ENCODE peak calls at places on chromosomes 4 and X, in four cellular contexts. I, D, W and O are unnamed samples.

GRCh38 chrX:10360121-10360520 is 203.3 kb downstream of the CLCN4 start:
- DNase-seq in W (peak), D (no peak), I (peak), O (no peak)

GRCh38 chr4:65508169-65508568 is 162.1 kb downstream of the EPHA5 start:
- DNase-seq in D (no peak), I (peak), W (peak), O (no peak)

GRCh38 chr4:83114576-83114975 is at the start of gene PLAC8:
- DNase-seq in W (peak), I (peak), D (peak), O (no peak)

GRCh38 chrX:153821066-153821465 is 9.3 kb downstream of the PDZD4 start:
- DNase-seq in I (no peak), D (no peak), W (no peak), O (no peak)

GRCh38 chr4:1748465-1748995 is 27.2 kb downstream of the TACC3 start:
- DNase-seq in I (peak), W (peak), D (peak), O (no peak)

GRCh38 chrX:110218591-110218990 is 99.3 kb downstream of the AMMECR1 start:
- DNase-seq in I (no peak), D (no peak), W (peak), O (no peak)

GRCh38 chrX:35699642-35700041 is 98.5 kb upstream of the MAGEB16 start:
- DNase-seq in I (no peak), D (no peak), W (no peak), O (no peak)

GRCh38 chr4:10866691-10867090 is 182.1 kb upstream of the CLNK start:
- DNase-seq in W (no peak), D (no peak), I (no peak), O (no peak)

GRCh38 chrX:14235004-14235403 is 205.3 kb upstream of the GEMIN8 start:
- DNase-seq in D (no peak), W (no peak), I (no peak), O (no peak)

GRCh38 chr4:10673817-10674369 is 10.7 kb downstream of the CLNK start:
- DNase-seq in D (peak), W (no peak), I (no peak), O (no peak)

GRCh38 chrX:84064164-84064563 is 123.8 kb downstream of the RPS6KA6 start:
- DNase-seq in I (peak), W (no peak), D (no peak), O (no peak)

GRCh38 chr4:6926681-6927478 is 17.3 kb downstream of the TBC1D14 start:
- DNase-seq in I (peak), D (no peak), W (no peak), O (no peak)

GRCh38 chrX:153440556-153441135 is 5.2 kb downstream of the TREX2 start:
- DNase-seq in D (no peak), W (no peak), I (no peak), O (no peak)

GRCh38 chrX:107861056-107861455 is 35.4 kb downstream of the MID2 start:
- DNase-seq in I (no peak), W (no peak), D (no peak), O (no peak)

GRCh38 chr4:174930895-174931294 is 12.7 kb downstream of the ADAM29 start:
- DNase-seq in D (no peak), W (no peak), I (no peak), O (no peak)

GRCh38 chr4:184938871-184939270 is 79.4 kb upstream of the HELT start:
- DNase-seq in W (no peak), I (no peak), D (no peak), O (no peak)
- TF ChIP-seq CTCF in W (no peak), I (no peak), D (no peak), O (no peak)

GRCh38 chrX:5236096-5236495 is 992.6 kb downstream of the NLGN4X start:
- DNase-seq in W (no peak), D (no peak), I (no peak), O (no peak)
- TF ChIP-seq CTCF in W (no peak), D (no peak), I (no peak), O (no peak)

DNA sequence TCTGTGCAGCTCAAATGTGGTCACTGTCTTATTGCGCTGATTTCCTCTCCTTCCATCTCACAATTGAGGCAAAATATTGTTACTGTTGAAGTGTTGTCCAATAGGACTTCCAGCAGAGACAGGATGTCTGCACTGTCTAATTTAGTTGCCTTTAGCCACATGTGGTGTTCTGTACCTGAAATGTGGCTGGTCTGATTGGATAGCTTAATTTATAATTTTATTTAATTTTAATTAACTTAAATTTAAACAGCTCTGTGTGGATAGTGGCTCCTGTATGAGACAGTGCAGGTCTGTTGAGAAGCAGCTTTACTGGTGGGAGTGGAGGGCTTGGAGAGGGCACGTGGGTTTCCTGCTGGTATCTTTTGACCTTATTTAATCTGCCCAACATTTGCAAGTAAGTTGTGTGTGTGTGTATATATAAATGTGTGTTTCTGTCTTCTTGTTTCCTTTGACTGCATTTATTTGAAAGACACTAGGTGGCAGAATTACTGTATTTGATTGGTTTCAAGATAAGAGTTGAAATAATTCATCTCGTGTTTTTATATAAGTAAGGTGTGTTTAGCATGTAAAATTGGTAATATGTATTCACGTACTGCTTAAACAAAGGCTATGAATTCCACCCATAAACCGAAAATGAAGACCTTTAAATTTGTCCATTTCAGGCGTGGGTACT is 55.3 kb upstream of the MSANTD1 start:
- DNase-seq in W (peak), I (no peak), D (no peak), O (no peak)
- TF ChIP-seq CTCF in W (peak), I (peak), D (no peak), O (peak)

GRCh38 chrX:17373337-17373736 is 1.7 kb upstream of the NHS start:
- DNase-seq in I (no peak), W (no peak), D (no peak), O (no peak)

GRCh38 chrX:17375631-17376380 is 806 bp downstream of the NHS start:
- DNase-seq in I (peak), W (peak), D (no peak), O (no peak)

GRCh38 chrX:17375361-17375630 is 296 bp downstream of the NHS start:
- DNase-seq in D (no peak), W (no peak), I (peak), O (no peak)

GRCh38 chrX:17376381-17377046 is 1.5 kb downstream of the NHS start:
- DNase-seq in W (peak), D (no peak), I (peak), O (no peak)

DNA sequence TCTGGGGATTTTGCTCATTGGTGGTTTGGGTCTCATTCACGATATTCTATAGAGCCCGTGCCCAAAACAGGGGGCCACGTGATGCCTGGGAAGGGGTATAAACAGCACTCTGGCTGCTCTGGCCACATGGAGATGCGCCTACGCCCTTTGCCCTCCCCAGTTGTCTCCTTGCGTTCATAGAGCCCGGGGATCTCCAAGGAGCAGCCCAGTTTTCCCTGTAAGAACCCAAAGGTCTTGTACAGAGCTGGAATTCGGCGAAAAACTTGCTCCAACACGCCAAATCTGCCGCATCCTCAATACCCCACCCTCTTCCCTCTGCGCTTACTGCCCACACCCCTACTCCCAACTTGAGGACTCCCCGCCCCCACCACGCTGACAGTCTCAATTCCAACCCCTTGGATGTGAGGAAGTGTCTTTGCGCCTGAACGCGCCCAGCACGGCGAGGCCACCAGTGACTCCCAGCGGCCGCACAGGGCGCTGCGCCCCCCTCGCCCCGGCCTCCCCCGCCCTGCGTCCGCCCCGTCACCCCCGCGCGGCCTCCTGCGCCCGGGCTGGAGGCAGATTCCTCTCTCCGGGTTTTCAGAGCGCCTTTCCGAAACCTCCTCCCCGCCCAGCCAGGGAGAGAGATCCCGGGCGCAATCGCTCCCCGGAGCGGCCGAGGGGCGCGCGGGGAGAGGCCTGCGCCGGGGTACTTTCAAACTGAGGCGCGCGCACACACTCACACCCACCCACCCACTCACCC is at the start of gene NHS:
- DNase-seq in W (peak), D (no peak), I (peak), O (peak)
- TF ChIP-seq CTCF in W (peak), D (no peak), I (peak), O (peak)

GRCh38 chrX:53683556-53684414 is 2.7 kb downstream of the HUWE1 start:
- DNase-seq in W (peak), D (peak), I (peak), O (peak)

GRCh38 chrX:53674581-53674980 is 11.9 kb downstream of the HUWE1 start:
- DNase-seq in D (no peak), I (peak), W (no peak), O (no peak)

GRCh38 chrX:53681661-53682060 is 4.9 kb downstream of the HUWE1 start:
- DNase-seq in D (no peak), I (peak), W (peak), O (no peak)

GRCh38 chrX:53682885-53683555 is 3.5 kb downstream of the HUWE1 start:
- DNase-seq in D (peak), I (peak), W (peak), O (no peak)

GRCh38 chrX:53678667-53679066 is 7.9 kb downstream of the HUWE1 start:
- DNase-seq in D (no peak), I (no peak), W (no peak), O (no peak)
- TF ChIP-seq CTCF in D (no peak), I (peak), W (peak), O (no peak)

GRCh38 chrX:136162827-136163427 is 15.6 kb downstream of the FHL1 start:
- DNase-seq in I (peak), W (peak), D (peak), O (no peak)
- TF ChIP-seq CTCF in I (peak), W (peak), D (peak), O (peak)

GRCh38 chr4:113907559-113907958 is 71.9 kb downstream of the ARSJ start:
- DNase-seq in I (no peak), W (no peak), D (no peak), O (no peak)

GRCh38 chr4:113905301-113905700 is 74.1 kb downstream of the ARSJ start:
- DNase-seq in D (no peak), I (no peak), W (no peak), O (peak)

GRCh38 chr4:113908829-113909228 is 70.6 kb downstream of the ARSJ start:
- DNase-seq in D (no peak), W (no peak), I (no peak), O (no peak)
- TF ChIP-seq CTCF in D (no peak), W (no peak), I (peak), O (no peak)

DNA sequence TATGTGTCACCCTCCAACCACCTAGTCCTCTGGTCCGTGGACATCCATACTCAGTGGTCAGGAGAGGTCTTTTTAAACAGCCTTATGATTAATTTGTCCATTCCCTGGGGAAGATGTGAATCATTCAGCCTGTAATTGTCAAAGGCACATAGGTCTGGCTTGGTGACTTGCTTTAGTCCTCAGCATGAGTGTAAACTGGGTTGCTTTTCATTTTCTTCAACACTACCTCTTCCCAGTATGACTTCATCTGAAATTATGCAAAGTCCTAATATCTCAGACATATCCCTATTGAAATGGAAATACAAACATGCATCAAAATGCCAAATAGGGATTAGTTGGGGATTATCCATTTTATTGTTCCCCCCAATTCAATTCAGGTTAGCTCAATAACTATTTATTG is 208.3 kb upstream of the AMOT start:
- DNase-seq in I (peak), D (no peak), W (no peak), O (no peak)
- TF ChIP-seq CTCF in I (no peak), D (no peak), W (no peak), O (no peak)